ENCODE peak calls at places on chromosomes 3 and 15, in four cellular contexts. L, K, V and O are unnamed samples.
A peak's percentile ranks its signal among the peaks of the same experiment; 100 is the strongest.

GRCh38 chr3:188091746-188092145 is 62.2 kb upstream of the LPP start:
- DNase-seq in L (no peak), K (no peak), V (no peak), O (no peak)

GRCh38 chr3:52793702-52794611 is 639 bp upstream of the ITIH3 start:
- DNase-seq in L (no peak), K (no peak), V (no peak), O (no peak)

GRCh38 chr3:16060358-16060852 is 114.1 kb upstream of the GALNT15 start:
- DNase-seq in L (peak; percentile 97), K (no peak), V (peak; percentile 13), O (peak; percentile 77)

GRCh38 chr15:42696626-42697025 is 40.3 kb downstream of the CDAN1 start:
- DNase-seq in L (no peak), K (no peak), V (no peak), O (no peak)

GRCh38 chr3:128875556-128876120 is 3.8 kb upstream of the ACAD9 start:
- DNase-seq in L (no peak), K (peak; percentile 55), V (no peak), O (no peak)

GRCh38 chr15:89631902-89632264 is 23.4 kb downstream of the KIF7 start:
- DNase-seq in L (no peak), K (no peak), V (no peak), O (no peak)

GRCh38 chr3:175208316-175208715 is 349.2 kb downstream of the NAALADL2 start:
- DNase-seq in L (no peak), K (no peak), V (peak; percentile 17), O (no peak)

GRCh38 chr3:72977060-72977459 is 19.6 kb upstream of the PPP4R2 start:
- DNase-seq in L (no peak), K (no peak), V (no peak), O (no peak)

GRCh38 chr3:126494204-126494603 is 18.5 kb upstream of the ZXDC start:
- DNase-seq in L (no peak), K (no peak), V (no peak), O (no peak)

GRCh38 chr3:171328419-171329082 is 131.7 kb downstream of the TNIK start:
- DNase-seq in L (no peak), K (peak; percentile 26), V (no peak), O (peak; percentile 57)

GRCh38 chr3:141093971-141094401 is 42.8 kb downstream of the SPSB4 start:
- DNase-seq in L (peak; percentile 47), K (no peak), V (peak; percentile 51), O (no peak)

GRCh38 chr15:101038327-101039003 is 119.3 kb downstream of the LRRK1 start:
- DNase-seq in L (no peak), K (no peak), V (no peak), O (no peak)

GRCh38 chr3:32405711-32406323 is 14.2 kb downstream of the CMTM7 start:
- DNase-seq in L (no peak), K (no peak), V (no peak), O (no peak)

GRCh38 chr3:130956721-130957120 is 62.8 kb downstream of the ATP2C1 start:
- DNase-seq in L (no peak), K (no peak), V (no peak), O (no peak)

GRCh38 chr3:97719156-97719821 is 45.3 kb upstream of the ARL6 start:
- DNase-seq in L (peak; percentile 55), K (peak; percentile 49), V (peak; percentile 53), O (peak; percentile 79)

GRCh38 chr15:35215095-35215494 is 130.0 kb upstream of the NANOGP8 start:
- DNase-seq in L (no peak), K (no peak), V (no peak), O (no peak)

GRCh38 chr3:45135959-45136358 is 10.2 kb downstream of the CDCP1 start:
- DNase-seq in L (no peak), K (no peak), V (no peak), O (no peak)

GRCh38 chr3:148360046-148360445 is 337.7 kb upstream of the AGTR1 start:
- DNase-seq in L (no peak), K (no peak), V (no peak), O (no peak)

GRCh38 chr15:52505141-52505540 is 23.5 kb downstream of the MYO5A start:
- DNase-seq in L (peak; percentile 66), K (no peak), V (no peak), O (no peak)

GRCh38 chr15:67545864-67546263 is 3.4 kb downstream of the MAP2K5 start:
- DNase-seq in L (no peak), K (no peak), V (no peak), O (no peak)

GRCh38 chr3:21954709-21955108 is 203.7 kb upstream of the ZNF385D start:
- DNase-seq in L (no peak), K (no peak), V (no peak), O (no peak)

GRCh38 chr15:71115567-71116351 is 488 bp downstream of the THSD4 start:
- DNase-seq in L (peak; percentile 60), K (no peak), V (peak; percentile 69), O (peak; percentile 57)

GRCh38 chr15:76503121-76503520 is 166.5 kb downstream of the ISL2 start:
- DNase-seq in L (peak; percentile 26), K (no peak), V (no peak), O (no peak)

GRCh38 chr15:58440181-58440910 is 8.6 kb downstream of the LIPC start:
- DNase-seq in L (peak; percentile 52), K (no peak), V (peak; percentile 50), O (peak; percentile 43)

GRCh38 chr15:96181873-96182301 is 148.6 kb upstream of the NR2F2 start:
- DNase-seq in L (peak; percentile 79), K (no peak), V (no peak), O (no peak)

GRCh38 chr15:46080018-46080417 is 445.2 kb downstream of the SQOR start:
- DNase-seq in L (no peak), K (no peak), V (no peak), O (no peak)

GRCh38 chr3:99607151-99607550 is 31.2 kb upstream of the COL8A1 start:
- DNase-seq in L (no peak), K (no peak), V (no peak), O (no peak)

GRCh38 chr15:25805006-25805405 is 58.1 kb downstream of the ATP10A start:
- DNase-seq in L (no peak), K (no peak), V (no peak), O (no peak)

GRCh38 chr15:26295331-26295730 is 432.2 kb upstream of the ATP10A start:
- DNase-seq in L (no peak), K (no peak), V (no peak), O (no peak)

GRCh38 chr15:68192804-68193521 is 12.2 kb downstream of the CALML4 start:
- DNase-seq in L (no peak), K (no peak), V (no peak), O (no peak)

GRCh38 chr3:9248232-9249191 is 934 bp downstream of the SRGAP3 start:
- DNase-seq in L (peak; percentile 77), K (no peak), V (peak; percentile 63), O (peak; percentile 7)

DNA sequence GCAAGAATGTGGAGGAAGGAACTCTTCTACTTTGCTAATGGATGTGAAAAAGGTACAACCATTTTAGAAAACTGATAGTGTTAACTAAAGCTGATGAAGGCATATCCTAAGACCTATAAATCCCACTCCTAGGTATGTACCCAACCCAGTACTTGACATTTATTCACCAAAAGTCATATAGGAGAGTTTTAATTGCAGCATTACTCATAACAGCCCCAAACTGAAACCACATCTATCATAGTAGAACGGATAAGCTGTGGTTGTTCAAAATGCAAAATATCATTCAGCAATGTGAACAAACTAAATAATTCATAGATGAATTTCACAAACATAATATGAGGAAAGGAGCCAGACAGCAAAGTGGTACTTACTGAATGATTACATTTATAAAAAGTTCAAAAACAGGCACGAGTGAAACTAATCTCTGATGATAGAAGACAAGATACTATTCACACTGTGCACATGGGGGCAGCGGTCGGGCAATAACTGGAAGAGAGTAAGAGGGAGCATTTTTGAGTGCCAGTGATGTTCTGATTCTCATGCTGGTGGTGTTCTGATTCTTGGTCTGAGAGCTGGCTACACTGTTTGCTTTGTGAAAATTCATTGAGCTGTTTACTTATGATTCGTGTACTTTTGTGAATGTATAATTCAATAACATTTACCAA is 34.3 kb downstream of the GOLIM4 start:
- DNase-seq in L (no peak), K (no peak), V (no peak), O (no peak)
- TF ChIP-seq CTCF in L (no peak), K (no peak), V (no peak), O (no peak)

DNA sequence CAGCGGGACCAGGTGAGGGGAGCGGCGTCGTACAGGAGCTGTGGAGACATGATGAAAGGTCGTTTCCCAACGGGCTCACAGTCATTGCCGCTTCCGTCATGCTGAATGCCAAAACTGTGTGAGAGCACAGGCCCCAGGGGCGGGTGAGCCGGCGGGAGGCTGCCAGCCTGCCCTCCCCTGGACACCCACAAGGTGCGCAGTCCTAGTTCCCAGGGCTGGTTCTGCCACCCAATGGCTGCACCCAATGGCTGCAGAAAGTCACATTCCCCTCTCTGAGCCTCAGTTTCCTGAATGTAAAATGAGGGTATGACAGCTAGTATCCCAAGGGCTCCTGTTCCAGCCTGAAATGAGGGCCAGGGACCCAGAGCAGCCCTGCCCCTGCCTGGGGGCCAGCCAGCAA is 23.0 kb downstream of the ADAMTS7 start:
- DNase-seq in L (no peak), K (no peak), V (no peak), O (no peak)
- TF ChIP-seq CTCF in L (no peak), K (no peak), V (no peak), O (no peak)

DNA sequence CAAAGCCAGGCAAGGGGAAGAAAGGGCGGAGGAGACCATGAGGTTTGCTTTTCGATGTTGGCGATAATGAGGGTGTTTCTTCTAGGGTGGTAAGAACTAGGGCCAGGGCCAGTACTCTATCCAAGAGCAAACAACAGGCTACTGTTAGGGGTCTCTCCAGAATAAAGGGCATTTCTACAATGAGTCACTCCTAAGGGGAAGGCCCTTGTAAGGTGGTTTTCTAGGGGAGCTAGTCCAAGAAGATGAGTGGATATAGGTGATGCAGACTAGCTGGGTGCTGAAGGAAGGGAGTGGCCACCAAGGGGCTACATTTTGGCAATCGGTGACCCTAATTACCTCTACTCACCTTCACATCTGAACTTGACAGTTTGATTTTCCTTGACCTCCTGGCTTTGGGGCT is 148.5 kb upstream of the HACD2 start:
- DNase-seq in L (peak; percentile 53), K (no peak), V (no peak), O (no peak)
- TF ChIP-seq CTCF in L (no peak), K (no peak), V (no peak), O (no peak)

DNA sequence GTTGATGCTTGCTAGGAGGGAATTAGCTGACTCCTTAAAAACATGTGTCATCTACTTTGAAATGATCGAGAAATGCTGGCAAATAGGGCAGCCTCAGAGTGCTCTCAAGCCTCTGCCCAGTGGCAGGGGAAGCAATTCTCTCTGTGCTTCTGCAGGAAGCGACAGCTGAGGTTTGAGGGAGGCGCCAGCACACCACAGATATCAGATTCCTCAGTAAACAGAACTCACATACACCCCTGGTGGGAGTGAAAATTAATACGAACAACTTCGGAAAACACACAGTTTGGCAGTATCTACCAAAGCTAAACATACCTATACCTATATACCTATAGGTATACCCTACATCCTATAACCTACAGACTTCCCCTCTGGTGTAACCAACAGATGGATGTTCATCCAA is 61.3 kb downstream of the NSMCE3 start:
- DNase-seq in L (no peak), K (no peak), V (peak; percentile 20), O (no peak)
- TF ChIP-seq CTCF in L (no peak), K (no peak), V (no peak), O (no peak)